ENCODE peak calls at places on chromosomes 16 and 17, in six cellular contexts. C, J, E, B, K and S are unnamed samples.

GRCh38 chr17:81200695-81201580 is 21.8 kb downstream of the CEP131 start:
- DNase-seq in E (no peak), K (no peak), J (peak), C (peak), B (no peak), S (peak)

GRCh38 chr17:79192503-79193500 is 118.2 kb downstream of the ENGASE start:
- DNase-seq in K (no peak), J (peak), E (no peak), B (no peak), C (peak), S (no peak)

GRCh38 chr17:39676198-39676819 is 8.1 kb downstream of the PNMT start:
- DNase-seq in E (peak), B (peak), C (peak), K (peak), J (no peak), S (no peak)

GRCh38 chr17:81556175-81556691 is 4.1 kb upstream of the FAAP100 start:
- DNase-seq in K (no peak), B (peak), E (no peak), J (no peak), C (no peak), S (no peak)

GRCh38 chr16:84929421-84930297 is 81.7 kb downstream of the ZDHHC7 start:
- DNase-seq in K (no peak), J (no peak), E (no peak), B (peak), C (no peak), S (no peak)

GRCh38 chr16:47731252-47731651 is 270.1 kb downstream of the PHKB start:
- DNase-seq in K (no peak), E (no peak), B (no peak), J (no peak), C (no peak), S (no peak)

GRCh38 chr16:30541502-30542329 is 7.1 kb upstream of the ZNF747 start:
- DNase-seq in E (no peak), B (no peak), J (no peak), K (no peak), C (no peak), S (no peak)

GRCh38 chr17:28173801-28174200 is 131.3 kb downstream of the NLK start:
- DNase-seq in K (no peak), E (no peak), B (no peak), J (peak), C (no peak), S (no peak)

GRCh38 chr17:9053406-9053805 is 32.1 kb downstream of the NTN1 start:
- DNase-seq in K (no peak), E (no peak), J (no peak), B (no peak), C (no peak), S (no peak)

GRCh38 chr17:78780335-78780734 is 1.7 kb downstream of the CYTH1 start:
- DNase-seq in J (no peak), E (no peak), C (no peak), B (no peak), K (no peak), S (no peak)

GRCh38 chr17:80146121-80147034 is 550 bp downstream of the EIF4A3 start:
- DNase-seq in B (no peak), K (peak), E (peak), J (no peak), C (no peak), S (no peak)

GRCh38 chr17:78414178-78415162 is 36.0 kb downstream of the PGS1 start:
- DNase-seq in B (no peak), K (peak), E (no peak), C (peak), J (no peak), S (no peak)